ENCODE peak calls at places on chromosome 19, in eight cellular contexts. U, F, B, G, Y, H, Z and X are unnamed samples.

GRCh38 chr19:27795369-27795768 is 1417.6 kb downstream of the UQCRFS1 start:
- DNase-seq in G (no peak), F (no peak), U (no peak), H (no peak), B (no peak), Z (no peak), Y (no peak), X (no peak)

GRCh38 chr19:19710506-19710905 is 22.4 kb downstream of the ZNF14 start:
- DNase-seq in B (no peak), Y (no peak), F (no peak), Z (no peak), U (no peak), H (no peak), G (no peak), X (no peak)

GRCh38 chr19:54172413-54172763 is 572 bp downstream of the TMC4 start:
- DNase-seq in B (no peak), U (no peak), Z (no peak), F (no peak), G (no peak), H (no peak), Y (no peak), X (no peak)

GRCh38 chr19:1133471-1133929 is 29.7 kb downstream of the GPX4 start:
- DNase-seq in G (no peak), B (no peak), U (no peak), Y (peak), H (peak), F (peak), Z (no peak), X (no peak)

GRCh38 chr19:51066393-51066792 is 1.5 kb upstream of the KLK13 start:
- DNase-seq in G (no peak), B (no peak), Y (no peak), U (no peak), H (no peak), F (peak), Z (no peak), X (no peak)

GRCh38 chr19:46546194-46546896 is 50.7 kb upstream of the PNMA8B start:
- DNase-seq in F (peak), U (peak), Y (no peak), H (no peak), Z (no peak), G (no peak), B (peak), X (peak)

GRCh38 chr19:4328243-4328990 is 10.2 kb downstream of the STAP2 start:
- DNase-seq in G (peak), F (peak), B (peak), Y (peak), H (peak), Z (peak), U (peak), X (peak)

GRCh38 chr19:29860492-29860891 is 48.7 kb downstream of the CCNE1 start:
- DNase-seq in F (peak), U (no peak), Z (no peak), B (no peak), G (no peak), H (no peak), Y (no peak), X (peak)

GRCh38 chr19:3504723-3505122 is 1.4 kb upstream of the FZR1 start:
- DNase-seq in F (no peak), Y (peak), U (no peak), G (no peak), B (no peak), Z (no peak), H (no peak), X (no peak)

GRCh38 chr19:18896421-18896841 is 473 bp upstream of the CERS1 start:
- DNase-seq in G (no peak), U (no peak), Z (no peak), F (peak), Y (no peak), H (no peak), B (no peak), X (no peak)

GRCh38 chr19:51919606-51920005 is 7.7 kb upstream of the ZNF613 start:
- DNase-seq in G (no peak), U (no peak), H (no peak), F (no peak), Z (no peak), Y (no peak), B (no peak), X (no peak)

GRCh38 chr19:5956728-5957127 is 21.2 kb downstream of the RANBP3 start:
- DNase-seq in B (no peak), F (no peak), Y (no peak), Z (no peak), H (no peak), G (no peak), U (no peak), X (no peak)

GRCh38 chr19:1063909-1064660 is 2.9 kb upstream of the ARHGAP45 start:
- DNase-seq in Z (no peak), U (no peak), G (no peak), B (no peak), F (peak), H (no peak), Y (no peak), X (no peak)

GRCh38 chr19:58406818-58407657 is 1.4 kb upstream of the ZNF584 start:
- DNase-seq in G (no peak), B (no peak), Y (no peak), F (peak), Z (no peak), U (no peak), H (no peak), X (no peak)

GRCh38 chr19:48964205-48965032 is 690 bp upstream of the FTL start:
- DNase-seq in U (peak), Y (peak), G (no peak), B (peak), F (no peak), H (no peak), Z (peak), X (peak)

GRCh38 chr19:2021453-2022140 is 6.1 kb upstream of the BTBD2 start:
- DNase-seq in G (no peak), Y (no peak), Z (no peak), B (no peak), U (no peak), F (peak), H (no peak), X (no peak)

GRCh38 chr19:4380254-4380727 is 20.1 kb downstream of the SH3GL1 start:
- DNase-seq in G (no peak), Y (no peak), Z (no peak), F (no peak), U (no peak), B (no peak), H (peak), X (no peak)

GRCh38 chr19:9565900-9566705 is 18.2 kb downstream of the ZNF121 start:
- DNase-seq in B (peak), Z (no peak), F (no peak), G (no peak), U (no peak), Y (peak), H (no peak), X (no peak)

GRCh38 chr19:1012334-1012733 is 8.6 kb downstream of the TMEM259 start:
- DNase-seq in G (no peak), Z (no peak), U (no peak), B (no peak), F (no peak), H (no peak), Y (no peak), X (no peak)

GRCh38 chr19:661427-662196 is 1.4 kb downstream of the RNF126 start:
- DNase-seq in Y (no peak), B (no peak), G (no peak), U (no peak), H (peak), Z (no peak), F (peak), X (no peak)

GRCh38 chr19:38004505-38005223 is 97.7 kb downstream of the SIPA1L3 start:
- DNase-seq in Z (peak), H (no peak), U (peak), G (peak), F (peak), B (peak), Y (peak), X (peak)

GRCh38 chr19:29775575-29775900 is 36.3 kb upstream of the CCNE1 start:
- DNase-seq in G (no peak), Z (no peak), F (peak), U (no peak), Y (no peak), H (no peak), B (no peak), X (no peak)

GRCh38 chr19:15324791-15325519 is 7.4 kb downstream of the BRD4 start:
- DNase-seq in Y (no peak), B (no peak), F (peak), H (no peak), U (peak), G (no peak), Z (no peak), X (no peak)

GRCh38 chr19:10143700-10144099 is 24.0 kb upstream of the EIF3G start:
- DNase-seq in F (no peak), U (no peak), B (no peak), Z (no peak), H (no peak), G (no peak), Y (no peak), X (no peak)

GRCh38 chr19:20863176-20863575 is 59.9 kb upstream of the ZNF85 start:
- DNase-seq in Z (no peak), G (no peak), U (no peak), H (no peak), Y (no peak), F (no peak), B (no peak), X (no peak)

GRCh38 chr19:10289836-10290438 is at the start of gene ICAM5:
- DNase-seq in Z (no peak), G (no peak), F (no peak), U (no peak), B (peak), H (no peak), Y (peak), X (peak)

GRCh38 chr19:3034194-3034844 is 5.2 kb upstream of the TLE2 start:
- DNase-seq in F (no peak), B (peak), Y (peak), H (no peak), Z (no peak), U (no peak), G (no peak), X (peak)

GRCh38 chr19:16000024-16000687 is 51.3 kb downstream of the OR10H4 start:
- DNase-seq in Z (no peak), G (no peak), Y (no peak), B (peak), U (no peak), F (no peak), H (no peak), X (no peak)

GRCh38 chr19:54247106-54247930 is 4.7 kb upstream of the LILRA6 start:
- DNase-seq in H (no peak), Z (no peak), B (no peak), G (no peak), U (no peak), F (peak), Y (no peak), X (no peak)

GRCh38 chr19:43290568-43291359 is 21.4 kb upstream of the PSG9 start:
- DNase-seq in Y (peak), B (no peak), F (no peak), H (no peak), Z (peak), U (no peak), G (no peak), X (no peak)

GRCh38 chr19:18224525-18225354 is 1.5 kb downstream of the PDE4C start:
- DNase-seq in H (peak), Z (peak), G (peak), Y (peak), U (peak), F (peak), B (peak), X (peak)

GRCh38 chr19:18126097-18126496 is 26.9 kb upstream of the PIK3R2 start:
- DNase-seq in Z (no peak), F (no peak), G (no peak), U (no peak), B (no peak), Y (no peak), H (no peak), X (no peak)

GRCh38 chr19:18846862-18847515 is 15.2 kb downstream of the UPF1 start:
- DNase-seq in F (peak), B (peak), H (peak), U (peak), Y (peak), Z (peak), G (peak), X (peak)

GRCh38 chr19:3494559-3494958 is 5.9 kb downstream of the DOHH start:
- DNase-seq in G (no peak), H (no peak), U (no peak), Y (no peak), Z (no peak), B (no peak), F (no peak), X (no peak)

GRCh38 chr19:52722062-52723005 is 12.5 kb downstream of the ZNF611 start:
- DNase-seq in Z (no peak), F (no peak), U (no peak), G (no peak), B (peak), Y (peak), H (no peak), X (peak)

GRCh38 chr19:55344444-55344843 is 4.8 kb downstream of the KMT5C start:
- DNase-seq in U (no peak), G (no peak), Z (no peak), B (no peak), H (no peak), F (peak), Y (no peak), X (no peak)
- TF ChIP-seq CTCF in U (no peak), G (no peak), Z (no peak), B (no peak), H (no peak), F (no peak), Y (no peak), X (no peak)

GRCh38 chr19:41999878-42000208 is 5.8 kb upstream of the ATP1A3 start:
- DNase-seq in Y (no peak), H (no peak), B (no peak), U (no peak), F (no peak), G (no peak), Z (no peak), X (no peak)
- TF ChIP-seq CTCF in Y (no peak), H (no peak), B (no peak), U (no peak), F (no peak), G (no peak), Z (no peak), X (no peak)

GRCh38 chr19:45130888-45131615 is 29.7 kb downstream of the NKPD1 start:
- DNase-seq in G (no peak), Z (no peak), U (no peak), H (no peak), B (peak), Y (no peak), F (no peak), X (no peak)
- TF ChIP-seq CTCF in G (peak), Z (peak), U (no peak), H (no peak), B (peak), Y (no peak), F (no peak), X (peak)

GRCh38 chr19:13882419-13882795 is 5.5 kb downstream of the NANOS3 start:
- DNase-seq in Y (no peak), F (no peak), G (no peak), B (no peak), H (no peak), U (no peak), Z (no peak), X (no peak)

GRCh38 chr19:13881692-13882418 is 4.9 kb downstream of the NANOS3 start:
- DNase-seq in Y (peak), Z (no peak), G (no peak), U (no peak), B (peak), F (no peak), H (peak), X (peak)

GRCh38 chr19:13882841-13883240 is 5.9 kb downstream of the NANOS3 start:
- DNase-seq in Z (no peak), F (no peak), H (no peak), B (no peak), U (no peak), Y (no peak), G (no peak), X (no peak)

GRCh38 chr19:13884726-13885591 is 8.0 kb downstream of the NANOS3 start:
- DNase-seq in Y (no peak), G (no peak), B (no peak), U (peak), H (no peak), Z (no peak), F (no peak), X (no peak)

GRCh38 chr19:13883665-13884064 is 6.7 kb downstream of the NANOS3 start:
- DNase-seq in F (no peak), H (no peak), B (no peak), G (no peak), Y (no peak), U (no peak), Z (no peak), X (no peak)
- TF ChIP-seq CTCF in F (peak), H (no peak), B (peak), G (no peak), Y (peak), U (no peak), Z (peak), X (peak)

GRCh38 chr19:35088514-35088913 is 27.1 kb upstream of the FXYD3 start:
- DNase-seq in Z (no peak), U (no peak), B (peak), F (no peak), G (no peak), H (no peak), Y (peak), X (peak)
- TF ChIP-seq CTCF in Z (no peak), U (no peak), B (no peak), F (no peak), G (no peak), H (no peak), Y (no peak), X (peak)

GRCh38 chr19:40806385-40807146 is 7.6 kb downstream of the EGLN2 start:
- DNase-seq in Z (peak), B (peak), Y (peak), U (no peak), H (peak), G (peak), F (peak), X (peak)

GRCh38 chr19:40805258-40805868 is 6.4 kb downstream of the EGLN2 start:
- DNase-seq in F (no peak), U (no peak), B (no peak), Z (no peak), Y (no peak), H (peak), G (no peak), X (no peak)

GRCh38 chr19:40803857-40804782 is 5.1 kb downstream of the EGLN2 start:
- DNase-seq in G (no peak), Z (no peak), B (no peak), H (peak), Y (no peak), F (peak), U (peak), X (no peak)

GRCh38 chr19:40803170-40803856 is 4.3 kb downstream of the EGLN2 start:
- DNase-seq in U (no peak), G (no peak), B (no peak), Z (no peak), H (no peak), Y (no peak), F (no peak), X (no peak)

DNA sequence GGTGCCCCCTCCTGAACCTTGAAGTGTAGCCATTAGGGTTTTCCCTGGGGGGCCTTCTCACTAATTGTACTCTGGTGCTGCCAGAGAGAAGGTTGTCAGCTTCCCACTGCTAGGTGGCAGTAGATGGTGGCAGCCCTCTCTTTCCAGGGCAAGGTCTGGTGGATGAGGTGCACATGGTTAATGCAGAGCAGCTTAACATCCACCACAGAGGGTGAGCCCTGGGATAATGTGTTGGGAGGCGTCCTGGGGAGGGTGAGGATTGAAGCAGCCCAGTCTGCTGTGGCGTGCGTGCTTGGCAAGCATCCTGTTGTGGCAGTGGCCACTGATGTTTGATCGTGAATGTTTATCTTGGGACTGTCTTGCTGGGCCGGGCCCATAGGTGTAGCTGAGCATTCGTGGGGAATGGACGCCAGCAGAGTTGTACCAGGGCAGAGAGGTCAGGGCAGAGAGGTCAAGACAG is 5.8 kb downstream of the EGLN2 start:
- DNase-seq in Z (no peak), F (no peak), G (no peak), H (no peak), Y (no peak), B (no peak), U (no peak), X (no peak)
- TF ChIP-seq CTCF in Z (no peak), F (peak), G (no peak), H (no peak), Y (peak), B (no peak), U (no peak), X (peak)